ENCODE peak calls at places on chromosomes 16 and 17, in seven cellular contexts. N is A549, O is H1, H is IMR-90, S is uterus, X is ovary, R is tibial nerve. Y is an unnamed sample.

GRCh38 chr16:70635356-70636016 is 10.9 kb upstream of the IL34 start:
- DNase-seq in S (no peak), O (no peak), X (peak), R (peak), N (no peak), H (peak), Y (no peak)

GRCh38 chr16:8928467-8928957 is 35.2 kb downstream of the USP7 start:
- DNase-seq in X (peak), S (no peak), R (no peak), N (no peak), H (peak), O (no peak), Y (peak)

GRCh38 chr16:12773216-12773615 is 30.5 kb downstream of the CPPED1 start:
- DNase-seq in O (no peak), H (peak), S (no peak), R (no peak), N (no peak), X (no peak), Y (no peak)

GRCh38 chr17:35612924-35613521 is 25.9 kb downstream of the AP2B1 start:
- DNase-seq in R (peak), S (no peak), H (peak), O (peak), N (no peak), X (no peak), Y (peak)

GRCh38 chr16:35745821-35746248 is 2286.4 kb downstream of the TP53TG3F start:
- DNase-seq in X (no peak), O (no peak), N (no peak), R (no peak), H (no peak), S (no peak), Y (no peak)

GRCh38 chr17:17940451-17940911 is 31.7 kb downstream of the TOM1L2 start:
- DNase-seq in X (no peak), S (no peak), R (no peak), N (no peak), H (peak), O (no peak), Y (no peak)

GRCh38 chr17:21019976-21020575 is 22.7 kb downstream of the USP22 start:
- DNase-seq in H (no peak), R (no peak), O (no peak), N (no peak), S (no peak), X (no peak), Y (peak)

GRCh38 chr16:69554495-69554894 is 11.3 kb upstream of the NFAT5 start:
- DNase-seq in S (no peak), X (no peak), N (no peak), R (no peak), O (no peak), H (no peak), Y (peak)

GRCh38 chr16:54171855-54172537 is 114.6 kb downstream of the IRX3 start:
- DNase-seq in O (no peak), X (no peak), N (no peak), S (no peak), R (no peak), H (peak), Y (peak)

GRCh38 chr17:39973496-39973895 is 7.1 kb upstream of the PSMD3 start:
- DNase-seq in R (no peak), S (no peak), N (no peak), X (no peak), O (no peak), H (no peak), Y (no peak)

GRCh38 chr16:4416200-4417032 is at the start of gene CORO7:
- DNase-seq in X (peak), R (peak), N (peak), O (peak), S (peak), H (peak), Y (peak)

GRCh38 chr17:78797691-78798585 is 15.9 kb upstream of the CYTH1 start:
- DNase-seq in S (no peak), H (no peak), X (no peak), O (no peak), R (no peak), N (no peak), Y (no peak)

GRCh38 chr17:2347805-2348685 is 10.7 kb downstream of the SGSM2 start:
- DNase-seq in N (peak), H (peak), X (no peak), O (peak), S (no peak), R (no peak), Y (no peak)

GRCh38 chr17:48812001-48812400 is 5.0 kb downstream of the TTLL6 start:
- DNase-seq in R (no peak), H (no peak), O (no peak), X (no peak), S (no peak), N (no peak), Y (no peak)

GRCh38 chr17:74192950-74193781 is 10.3 kb upstream of the RPL38 start:
- DNase-seq in N (no peak), H (no peak), X (no peak), S (no peak), R (peak), O (no peak), Y (peak)

GRCh38 chr16:57783116-57783515 is 19.2 kb downstream of the KIFC3 start:
- DNase-seq in X (no peak), R (no peak), O (no peak), N (no peak), S (no peak), H (no peak), Y (no peak)

GRCh38 chr16:57783883-57784282 is 18.4 kb downstream of the KIFC3 start:
- DNase-seq in N (no peak), X (no peak), O (no peak), S (no peak), R (no peak), H (no peak), Y (no peak)

GRCh38 chr16:57784334-57784733 is 18.0 kb downstream of the KIFC3 start:
- DNase-seq in H (no peak), R (no peak), O (no peak), X (no peak), S (no peak), N (no peak), Y (no peak)

GRCh38 chr16:57781349-57781740 is 20.9 kb downstream of the KIFC3 start:
- DNase-seq in X (no peak), O (no peak), H (no peak), N (no peak), R (no peak), S (no peak), Y (no peak)

GRCh38 chr16:57781741-57782606 is 20.3 kb downstream of the KIFC3 start:
- DNase-seq in S (no peak), H (peak), X (no peak), O (no peak), N (no peak), R (no peak), Y (no peak)
- TF ChIP-seq CTCF in S (no peak), H (no peak), X (no peak), O (no peak), N (no peak), R (no peak), Y (no peak)

DNA sequence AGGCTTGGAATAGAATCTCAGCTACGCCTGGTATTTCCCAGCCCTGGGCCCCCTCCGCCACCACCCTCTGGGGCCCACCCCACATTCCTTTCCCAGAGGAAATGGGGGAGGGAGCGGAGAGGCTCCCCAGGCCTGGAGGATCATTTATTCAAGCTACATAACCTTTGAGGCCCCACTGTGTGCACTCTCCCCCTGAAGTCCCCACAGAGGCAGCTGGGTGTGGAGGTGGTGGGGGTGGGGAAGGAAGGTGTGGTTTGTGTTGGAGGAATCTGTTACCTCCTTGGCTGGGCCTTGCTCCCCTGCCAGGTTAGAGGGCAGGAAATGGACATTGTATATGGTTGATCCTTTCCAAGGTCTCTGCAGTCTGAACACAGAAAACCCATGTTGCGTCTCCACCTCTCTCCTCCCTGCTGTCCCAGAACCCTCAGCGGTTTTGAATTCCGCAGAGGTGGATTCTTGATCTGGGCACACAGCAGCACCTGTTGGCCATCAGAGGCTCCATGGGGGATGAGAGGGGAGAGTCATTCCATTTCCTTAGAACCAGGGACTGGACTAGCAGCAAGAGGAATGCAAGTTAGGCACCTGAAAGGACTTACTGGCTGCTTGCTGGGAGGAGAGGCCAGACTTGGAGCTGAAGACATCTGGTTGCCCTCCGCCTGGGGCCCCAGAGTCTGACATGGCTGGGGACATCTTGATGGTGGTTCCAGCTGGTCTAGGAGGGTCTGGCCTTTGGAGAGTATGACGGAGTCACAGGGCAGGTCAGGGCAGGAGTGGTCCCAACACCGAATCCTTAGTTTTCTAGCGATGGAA is 23.0 kb downstream of the ARHGAP23 start:
- DNase-seq in R (no peak), O (peak), X (no peak), N (no peak), S (no peak), H (peak), Y (no peak)
- H3K4me3 ChIP-seq in R (no peak), O (peak), X (no peak), N (no peak), S (no peak), H (peak), Y (no peak)

GRCh38 chr17:28748852-28749515 is 5.2 kb downstream of the TRAF4 start:
- DNase-seq in N (no peak), O (no peak), X (no peak), S (no peak), R (no peak), H (no peak), Y (no peak)

GRCh38 chr17:28749516-28750177 is 5.8 kb downstream of the TRAF4 start:
- DNase-seq in O (no peak), N (no peak), X (no peak), R (no peak), H (no peak), S (no peak), Y (no peak)

GRCh38 chr17:28755486-28755885 is 11.7 kb downstream of the TRAF4 start:
- DNase-seq in N (no peak), H (no peak), S (no peak), X (no peak), R (no peak), O (no peak), Y (no peak)

GRCh38 chr17:28750178-28751047 is 6.6 kb downstream of the TRAF4 start:
- DNase-seq in O (peak), X (peak), S (peak), N (peak), R (peak), H (peak), Y (peak)

GRCh38 chr17:28751600-28752366 is 8.0 kb downstream of the TRAF4 start:
- DNase-seq in N (no peak), X (no peak), O (no peak), R (no peak), S (no peak), H (no peak), Y (no peak)
- TF ChIP-seq POLR2A in N (no peak), X (no peak), O (peak), R (no peak), S (no peak), H (no peak), Y (no peak)

GRCh38 chr16:78684655-78685400 is 585.4 kb downstream of the WWOX start:
- DNase-seq in X (no peak), S (peak), H (no peak), N (no peak), R (peak), O (no peak), Y (no peak)
- TF ChIP-seq CTCF in X (no peak), S (no peak), H (no peak), N (no peak), R (no peak), O (no peak), Y (no peak)

GRCh38 chr16:89536886-89537548 is 23.5 kb upstream of the RPL13 start:
- DNase-seq in X (no peak), H (no peak), O (no peak), R (no peak), N (no peak), S (no peak), Y (no peak)

GRCh38 chr16:89531821-89532526 is 23.8 kb downstream of the SPG7 start:
- DNase-seq in X (no peak), H (no peak), O (no peak), S (no peak), R (no peak), N (no peak), Y (no peak)

GRCh38 chr16:89536371-89536770 is 24.1 kb upstream of the RPL13 start:
- DNase-seq in X (no peak), N (no peak), H (no peak), S (no peak), R (no peak), O (no peak), Y (no peak)

GRCh38 chr16:89537549-89537925 is 22.9 kb upstream of the RPL13 start:
- DNase-seq in N (no peak), X (no peak), R (no peak), S (no peak), H (no peak), O (no peak), Y (no peak)

GRCh38 chr16:89534147-89534788 is 26.1 kb downstream of the SPG7 start:
- DNase-seq in X (no peak), O (no peak), S (no peak), R (peak), N (no peak), H (no peak), Y (peak)
- H3K4me3 ChIP-seq in X (no peak), O (no peak), S (no peak), R (no peak), N (no peak), H (no peak), Y (peak)

GRCh38 chr16:31488630-31489564 is 6.0 kb downstream of the SLC5A2 start:
- DNase-seq in O (no peak), H (no peak), X (no peak), S (no peak), N (no peak), R (no peak), Y (no peak)
- TF ChIP-seq POLR2A in O (no peak), H (no peak), X (no peak), S (no peak), N (no peak), R (no peak), Y (no peak)

GRCh38 chr16:27080870-27081269 is 14.1 kb downstream of the C16orf82 start:
- DNase-seq in H (no peak), S (no peak), O (no peak), X (no peak), N (peak), R (no peak), Y (no peak)
- TF ChIP-seq CTCF in H (peak), S (no peak), O (peak), X (no peak), N (no peak), R (no peak), Y (peak)